ENCODE peak calls at places on chromosomes 1 and 21, in seven cellular contexts. One of them, this sample, is unnamed.

GRCh38 chr21:34639882-34640788 is 25.2 kb upstream of the RCAN1 start:
- DNase-seq in adipocyte: peak; percentile 13
- DNase-seq in uterus: no peak
- DNase-seq in astrocyte of the cerebellum: no peak
- DNase-seq in transverse colon: no peak
- DNase-seq in BJ: no peak
- DNase-seq in effector memory CD4-positive, alpha-beta T cell: no peak
- DNase-seq in this sample: peak; percentile 59

GRCh38 chr21:43694437-43695079 is 24.4 kb upstream of the PDXK start:
- DNase-seq in BJ: no peak
- DNase-seq in transverse colon: no peak
- DNase-seq in uterus: no peak
- DNase-seq in effector memory CD4-positive, alpha-beta T cell: no peak
- DNase-seq in astrocyte of the cerebellum: no peak
- DNase-seq in adipocyte: no peak
- DNase-seq in this sample: no peak

GRCh38 chr1:112263464-112263863 is 132.6 kb upstream of the CTTNBP2NL start:
- DNase-seq in uterus: no peak
- DNase-seq in astrocyte of the cerebellum: no peak
- DNase-seq in BJ: peak; percentile 1
- DNase-seq in transverse colon: no peak
- DNase-seq in effector memory CD4-positive, alpha-beta T cell: no peak
- DNase-seq in adipocyte: peak; percentile 42
- DNase-seq in this sample: no peak

GRCh38 chr1:25520446-25521061 is 22.9 kb upstream of the LDLRAP1 start:
- DNase-seq in BJ: no peak
- DNase-seq in adipocyte: peak; percentile 85
- DNase-seq in effector memory CD4-positive, alpha-beta T cell: peak; percentile 17
- DNase-seq in transverse colon: peak; percentile 72
- DNase-seq in uterus: peak; percentile 56
- DNase-seq in astrocyte of the cerebellum: peak; percentile 53
- DNase-seq in this sample: no peak

GRCh38 chr1:160862151-160863061 is at the start of gene CD244:
- DNase-seq in transverse colon: peak; percentile 46
- DNase-seq in uterus: no peak
- DNase-seq in BJ: no peak
- DNase-seq in adipocyte: no peak
- DNase-seq in astrocyte of the cerebellum: no peak
- DNase-seq in effector memory CD4-positive, alpha-beta T cell: peak; percentile 10
- DNase-seq in this sample: peak; percentile 28

GRCh38 chr1:181134543-181135461 is 46.3 kb downstream of the IER5 start:
- DNase-seq in effector memory CD4-positive, alpha-beta T cell: no peak
- DNase-seq in transverse colon: peak; percentile 62
- DNase-seq in adipocyte: peak; percentile 86
- DNase-seq in BJ: no peak
- DNase-seq in astrocyte of the cerebellum: no peak
- DNase-seq in uterus: peak; percentile 59
- DNase-seq in this sample: peak; percentile 82

GRCh38 chr1:62144238-62144831 is 50.3 kb upstream of the L1TD1 start:
- DNase-seq in effector memory CD4-positive, alpha-beta T cell: no peak
- DNase-seq in BJ: no peak
- DNase-seq in transverse colon: peak; percentile 16
- DNase-seq in astrocyte of the cerebellum: peak; percentile 44
- DNase-seq in uterus: no peak
- DNase-seq in adipocyte: peak; percentile 83
- DNase-seq in this sample: no peak

GRCh38 chr21:40841524-40842196 is 5.3 kb downstream of the DSCAM start:
- DNase-seq in astrocyte of the cerebellum: peak; percentile 26
- DNase-seq in adipocyte: peak; percentile 72
- DNase-seq in uterus: no peak
- DNase-seq in transverse colon: no peak
- DNase-seq in effector memory CD4-positive, alpha-beta T cell: no peak
- DNase-seq in BJ: no peak
- DNase-seq in this sample: no peak

GRCh38 chr1:36211841-36212240 is 12.4 kb upstream of the THRAP3 start:
- DNase-seq in uterus: no peak
- DNase-seq in transverse colon: no peak
- DNase-seq in BJ: no peak
- DNase-seq in astrocyte of the cerebellum: no peak
- DNase-seq in adipocyte: no peak
- DNase-seq in effector memory CD4-positive, alpha-beta T cell: no peak
- DNase-seq in this sample: no peak

GRCh38 chr21:32008714-32009113 is 135.9 kb downstream of the HUNK start:
- DNase-seq in astrocyte of the cerebellum: no peak
- DNase-seq in effector memory CD4-positive, alpha-beta T cell: no peak
- DNase-seq in BJ: no peak
- DNase-seq in adipocyte: no peak
- DNase-seq in transverse colon: no peak
- DNase-seq in uterus: no peak
- DNase-seq in this sample: no peak

GRCh38 chr1:248807067-248807737 is 18.5 kb downstream of the SH3BP5L start:
- DNase-seq in BJ: no peak
- DNase-seq in transverse colon: peak; percentile 74
- DNase-seq in uterus: no peak
- DNase-seq in astrocyte of the cerebellum: no peak
- DNase-seq in adipocyte: peak; percentile 28
- DNase-seq in effector memory CD4-positive, alpha-beta T cell: no peak
- DNase-seq in this sample: no peak

GRCh38 chr1:173867141-173867752 is 542 bp downstream of the GAS5 start:
- DNase-seq in adipocyte: no peak
- DNase-seq in BJ: no peak
- DNase-seq in transverse colon: no peak
- DNase-seq in effector memory CD4-positive, alpha-beta T cell: no peak
- DNase-seq in astrocyte of the cerebellum: no peak
- DNase-seq in uterus: peak; percentile 26
- DNase-seq in this sample: peak; percentile 42

GRCh38 chr21:38319781-38320180 is 63.0 kb downstream of the KCNJ15 start:
- DNase-seq in transverse colon: no peak
- DNase-seq in effector memory CD4-positive, alpha-beta T cell: no peak
- DNase-seq in adipocyte: no peak
- DNase-seq in uterus: no peak
- DNase-seq in BJ: peak; percentile 56
- DNase-seq in astrocyte of the cerebellum: no peak
- DNase-seq in this sample: no peak

GRCh38 chr1:246280551-246280950 is 226.5 kb downstream of the SMYD3 start:
- DNase-seq in astrocyte of the cerebellum: peak; percentile 35
- DNase-seq in effector memory CD4-positive, alpha-beta T cell: no peak
- DNase-seq in BJ: no peak
- DNase-seq in transverse colon: no peak
- DNase-seq in adipocyte: peak; percentile 67
- DNase-seq in uterus: no peak
- DNase-seq in this sample: no peak

GRCh38 chr21:27275294-27275927 is 308.5 kb upstream of the ADAMTS5 start:
- DNase-seq in BJ: peak; percentile 50
- DNase-seq in uterus: no peak
- DNase-seq in effector memory CD4-positive, alpha-beta T cell: no peak
- DNase-seq in astrocyte of the cerebellum: peak; percentile 37
- DNase-seq in adipocyte: peak; percentile 54
- DNase-seq in transverse colon: no peak
- DNase-seq in this sample: no peak

GRCh38 chr1:45913183-45913924 is 109.9 kb downstream of the MAST2 start:
- DNase-seq in BJ: peak; percentile 90
- DNase-seq in transverse colon: peak; percentile 79
- DNase-seq in effector memory CD4-positive, alpha-beta T cell: no peak
- DNase-seq in astrocyte of the cerebellum: peak; percentile 46
- DNase-seq in uterus: peak; percentile 77
- DNase-seq in adipocyte: peak; percentile 79
- DNase-seq in this sample: no peak

GRCh38 chr1:225425211-225425786 is 2.5 kb downstream of the LBR start:
- DNase-seq in uterus: no peak
- DNase-seq in adipocyte: peak; percentile 24
- DNase-seq in BJ: no peak
- DNase-seq in effector memory CD4-positive, alpha-beta T cell: no peak
- DNase-seq in astrocyte of the cerebellum: no peak
- DNase-seq in transverse colon: no peak
- DNase-seq in this sample: no peak

GRCh38 chr1:162536511-162536910 is 25.0 kb upstream of the UAP1 start:
- DNase-seq in effector memory CD4-positive, alpha-beta T cell: no peak
- DNase-seq in uterus: no peak
- DNase-seq in astrocyte of the cerebellum: no peak
- DNase-seq in adipocyte: no peak
- DNase-seq in BJ: peak; percentile 22
- DNase-seq in transverse colon: no peak
- DNase-seq in this sample: no peak

DNA sequence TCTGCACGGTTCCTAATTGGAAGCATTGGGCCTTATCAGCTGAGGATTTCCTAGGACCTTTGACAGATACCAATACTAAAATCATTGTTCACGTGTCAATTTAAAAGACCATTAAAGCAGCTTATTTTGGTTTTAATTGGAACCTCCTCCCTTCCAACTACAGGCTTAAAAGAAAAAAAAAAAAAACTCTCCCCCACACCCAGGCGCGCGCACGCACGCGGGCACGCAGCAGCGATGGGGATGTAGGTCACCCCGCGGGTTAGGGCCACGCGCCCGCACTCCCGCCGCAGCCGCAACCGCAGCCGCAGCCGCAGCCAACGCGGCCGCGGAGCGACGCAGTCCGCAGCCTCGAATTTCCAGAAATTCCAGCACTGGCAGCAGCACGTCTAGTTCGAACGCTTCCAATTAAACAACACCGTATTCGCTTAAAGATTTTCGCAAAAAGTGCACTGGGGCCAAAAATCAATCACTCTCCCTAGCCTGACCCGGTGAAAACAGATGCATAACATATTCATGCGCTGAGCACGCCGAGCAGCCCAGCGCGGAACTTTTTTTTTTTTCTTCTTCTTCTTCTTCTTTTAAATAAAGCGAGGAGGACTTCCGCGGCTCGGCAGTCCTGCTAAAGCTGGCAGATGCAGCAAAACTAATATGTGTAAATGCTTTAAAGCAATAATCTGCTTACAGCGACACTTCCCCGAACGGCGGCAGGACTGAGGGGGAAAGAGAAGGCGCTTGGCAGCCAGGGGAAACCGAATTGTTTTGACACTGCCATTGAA is 13.3 kb upstream of the BARHL2 start:
- DNase-seq in astrocyte of the cerebellum: no peak
- DNase-seq in effector memory CD4-positive, alpha-beta T cell: no peak
- DNase-seq in uterus: no peak
- DNase-seq in BJ: no peak
- DNase-seq in transverse colon: no peak
- DNase-seq in adipocyte: peak; percentile 24
- DNase-seq in this sample: no peak
- H3K4me3 ChIP-seq in astrocyte of the cerebellum: peak overlapping the region; percentile 8
- H3K4me3 ChIP-seq in effector memory CD4-positive, alpha-beta T cell: peak overlapping the region; percentile 16
- H3K4me3 ChIP-seq in uterus: no peak overlapping the region
- H3K4me3 ChIP-seq in BJ: no peak overlapping the region
- H3K4me3 ChIP-seq in transverse colon: peak overlapping the region; percentile 16
- H3K4me3 ChIP-seq in adipocyte: peak overlapping the region; percentile 69
- H3K4me3 ChIP-seq in this sample: peak overlapping the region; percentile 34

DNA sequence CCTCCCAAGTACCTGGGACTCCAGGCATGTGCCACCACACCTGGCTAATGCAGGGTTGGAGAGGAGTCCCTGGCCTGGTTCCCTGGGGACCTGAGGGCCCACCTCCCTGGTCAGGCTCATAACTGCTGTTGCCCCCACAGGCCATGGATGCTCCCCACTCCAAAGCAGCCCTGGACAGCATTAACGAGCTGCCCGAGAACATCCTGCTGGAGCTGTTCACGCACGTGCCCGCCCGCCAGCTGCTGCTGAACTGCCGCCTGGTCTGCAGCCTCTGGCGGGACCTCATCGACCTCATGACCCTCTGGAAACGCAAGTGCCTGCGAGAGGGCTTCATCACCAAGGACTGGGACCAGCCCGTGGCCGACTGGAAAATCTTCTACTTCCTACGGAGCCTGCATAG is 4.5 kb downstream of the FBXO6 start:
- DNase-seq in transverse colon: no peak
- DNase-seq in effector memory CD4-positive, alpha-beta T cell: no peak
- DNase-seq in uterus: no peak
- DNase-seq in astrocyte of the cerebellum: no peak
- DNase-seq in adipocyte: no peak
- DNase-seq in BJ: no peak
- DNase-seq in this sample: no peak
- H3K4me3 ChIP-seq in transverse colon: no peak overlapping the region
- H3K4me3 ChIP-seq in effector memory CD4-positive, alpha-beta T cell: no peak overlapping the region
- H3K4me3 ChIP-seq in uterus: no peak overlapping the region
- H3K4me3 ChIP-seq in astrocyte of the cerebellum: no peak overlapping the region
- H3K4me3 ChIP-seq in adipocyte: no peak overlapping the region
- H3K4me3 ChIP-seq in BJ: no peak overlapping the region
- H3K4me3 ChIP-seq in this sample: no peak overlapping the region

DNA sequence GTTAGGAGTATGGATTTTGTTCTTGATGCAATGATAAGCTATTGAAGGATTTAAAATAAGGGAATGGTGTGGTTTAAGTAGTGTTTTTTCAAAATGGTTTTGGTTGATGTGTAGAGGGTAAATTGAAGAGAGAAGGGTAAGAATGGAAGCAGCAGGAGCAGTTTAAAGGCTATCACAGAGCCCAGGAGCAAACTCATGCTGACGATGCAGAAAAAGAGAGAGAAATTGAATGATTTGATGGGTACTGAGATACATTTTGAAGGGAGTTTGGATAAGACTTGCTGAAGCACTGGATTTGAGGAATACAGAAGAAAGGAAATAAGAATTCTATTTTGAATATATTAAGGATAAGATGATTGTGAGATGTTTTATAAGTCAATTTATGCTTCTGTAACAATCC is 300.8 kb upstream of the LYPLAL1 start:
- DNase-seq in astrocyte of the cerebellum: no peak
- DNase-seq in effector memory CD4-positive, alpha-beta T cell: no peak
- DNase-seq in adipocyte: no peak
- DNase-seq in uterus: no peak
- DNase-seq in BJ: no peak
- DNase-seq in transverse colon: no peak
- DNase-seq in this sample: no peak
- H3K4me3 ChIP-seq in astrocyte of the cerebellum: no peak overlapping the region
- H3K4me3 ChIP-seq in effector memory CD4-positive, alpha-beta T cell: no peak overlapping the region
- H3K4me3 ChIP-seq in adipocyte: no peak overlapping the region
- H3K4me3 ChIP-seq in uterus: no peak overlapping the region
- H3K4me3 ChIP-seq in BJ: no peak overlapping the region
- H3K4me3 ChIP-seq in transverse colon: no peak overlapping the region
- H3K4me3 ChIP-seq in this sample: no peak overlapping the region

GRCh38 chr1:148309940-148310500 is 157.9 kb upstream of the NBPF11 start:
- DNase-seq in effector memory CD4-positive, alpha-beta T cell: no peak
- DNase-seq in BJ: no peak
- DNase-seq in astrocyte of the cerebellum: no peak
- DNase-seq in uterus: no peak
- DNase-seq in adipocyte: no peak
- DNase-seq in transverse colon: no peak
- DNase-seq in this sample: no peak

GRCh38 chr1:148307583-148308185 is 155.6 kb upstream of the NBPF11 start:
- DNase-seq in uterus: no peak
- DNase-seq in astrocyte of the cerebellum: no peak
- DNase-seq in adipocyte: no peak
- DNase-seq in effector memory CD4-positive, alpha-beta T cell: no peak
- DNase-seq in BJ: no peak
- DNase-seq in transverse colon: no peak
- DNase-seq in this sample: no peak

GRCh38 chr1:148315081-148315811 is 163.2 kb upstream of the NBPF11 start:
- DNase-seq in BJ: no peak
- DNase-seq in uterus: no peak
- DNase-seq in adipocyte: no peak
- DNase-seq in astrocyte of the cerebellum: no peak
- DNase-seq in transverse colon: no peak
- DNase-seq in effector memory CD4-positive, alpha-beta T cell: no peak
- DNase-seq in this sample: no peak

GRCh38 chr1:148308832-148309458 is 156.9 kb upstream of the NBPF11 start:
- DNase-seq in adipocyte: no peak
- DNase-seq in astrocyte of the cerebellum: no peak
- DNase-seq in BJ: no peak
- DNase-seq in effector memory CD4-positive, alpha-beta T cell: no peak
- DNase-seq in uterus: no peak
- DNase-seq in transverse colon: no peak
- DNase-seq in this sample: no peak

GRCh38 chr1:148310807-148311206 is 158.7 kb upstream of the NBPF11 start:
- DNase-seq in uterus: no peak
- DNase-seq in astrocyte of the cerebellum: no peak
- DNase-seq in transverse colon: no peak
- DNase-seq in effector memory CD4-positive, alpha-beta T cell: no peak
- DNase-seq in BJ: no peak
- DNase-seq in adipocyte: no peak
- DNase-seq in this sample: no peak
- H3K4me3 ChIP-seq in uterus: no peak overlapping the region
- H3K4me3 ChIP-seq in astrocyte of the cerebellum: no peak overlapping the region
- H3K4me3 ChIP-seq in transverse colon: no peak overlapping the region
- H3K4me3 ChIP-seq in effector memory CD4-positive, alpha-beta T cell: no peak overlapping the region
- H3K4me3 ChIP-seq in BJ: no peak overlapping the region
- H3K4me3 ChIP-seq in adipocyte: no peak overlapping the region
- H3K4me3 ChIP-seq in this sample: no peak overlapping the region